ENCODE peak calls at places on chromosomes 16 and 17, in five cellular contexts. L is psoas muscle, E is mucosa of gallbladder, U is LHCN-M2, A is heart left ventricle. I is an unnamed sample.

GRCh38 chr17:75738218-75738802 is 17.1 kb downstream of the ITGB4 start:
- DNase-seq in A (no peak), E (no peak), U (peak; percentile 10), L (peak; percentile 44), I (no peak)

GRCh38 chr16:3148256-3149192 is 13.7 kb downstream of the ZNF213 start:
- DNase-seq in E (no peak), A (no peak), L (no peak), U (no peak), I (no peak)

GRCh38 chr16:87054154-87054553 is 263.0 kb downstream of the C16orf95 start:
- DNase-seq in A (no peak), L (no peak), U (no peak), E (no peak), I (no peak)

GRCh38 chr17:80948961-80949450 is 42.6 kb upstream of the CHMP6 start:
- DNase-seq in E (no peak), L (no peak), A (peak; percentile 43), U (no peak), I (no peak)

GRCh38 chr17:21394265-21394664 is 18.1 kb downstream of the KCNJ12 start:
- DNase-seq in L (no peak), A (no peak), E (no peak), U (peak; percentile 23), I (peak; percentile 20)

GRCh38 chr17:33099252-33099651 is 107.6 kb downstream of the SPACA3 start:
- DNase-seq in E (no peak), A (no peak), L (no peak), U (no peak), I (no peak)

GRCh38 chr16:46947900-46948547 is 25.4 kb downstream of the DNAJA2 start:
- DNase-seq in E (no peak), L (no peak), U (peak; percentile 27), A (no peak), I (peak; percentile 51)

GRCh38 chr16:4900036-4900435 is 36.9 kb downstream of the PPL start:
- DNase-seq in L (no peak), A (no peak), U (no peak), E (no peak), I (no peak)

GRCh38 chr17:33292184-33292980 is 713 bp downstream of the ASIC2 start:
- DNase-seq in L (peak; percentile 18), A (no peak), E (no peak), U (no peak), I (no peak)

GRCh38 chr16:5427571-5427970 is 330.0 kb upstream of the EEF2KMT start:
- DNase-seq in E (no peak), L (no peak), A (no peak), U (no peak), I (no peak)

GRCh38 chr17:78890111-78890897 is 12.7 kb downstream of the CEP295NL start:
- DNase-seq in A (peak; percentile 86), U (no peak), E (peak; percentile 58), L (peak; percentile 54), I (no peak)

GRCh38 chr16:2513405-2514332 is at the start of gene ATP6V0C:
- DNase-seq in L (peak; percentile 93), E (peak; percentile 94), A (peak; percentile 96), U (peak; percentile 76), I (peak; percentile 84)

GRCh38 chr17:30513346-30513745 is 36.1 kb downstream of the GOSR1 start:
- DNase-seq in U (peak; percentile 67), A (no peak), L (no peak), E (no peak), I (no peak)

GRCh38 chr17:17749025-17749772 is 67.9 kb downstream of the RAI1 start:
- DNase-seq in U (no peak), A (no peak), E (no peak), L (no peak), I (no peak)

GRCh38 chr16:89556750-89557149 is 3.7 kb upstream of the RPL13 start:
- DNase-seq in E (no peak), U (no peak), A (no peak), L (no peak), I (no peak)

GRCh38 chr16:676565-677297 is 1.3 kb downstream of the RHBDL1 start:
- DNase-seq in U (no peak), E (peak; percentile 56), A (no peak), L (no peak), I (no peak)

GRCh38 chr17:38926290-38927070 is 1.1 kb downstream of the LASP1NB start:
- DNase-seq in A (no peak), L (no peak), E (no peak), U (no peak), I (peak; percentile 31)

GRCh38 chr16:81275064-81275532 is 36.6 kb downstream of the BCO1 start:
- DNase-seq in E (no peak), L (no peak), A (no peak), U (no peak), I (no peak)

GRCh38 chr17:39699818-39700147 is at the start of gene ERBB2:
- DNase-seq in E (peak; percentile 82), U (peak; percentile 79), L (peak; percentile 70), A (peak; percentile 80), I (no peak)

GRCh38 chr17:44473367-44473766 is 29.8 kb downstream of the GPATCH8 start:
- DNase-seq in E (no peak), U (no peak), A (no peak), L (no peak), I (no peak)

GRCh38 chr16:58035356-58036170 is 10.0 kb downstream of the MMP15 start:
- DNase-seq in A (peak; percentile 60), U (no peak), E (no peak), L (no peak), I (no peak)

GRCh38 chr17:50161911-50162288 is 3.9 kb upstream of the SGCA start:
- DNase-seq in E (no peak), A (no peak), U (no peak), L (no peak), I (no peak)

GRCh38 chr17:35934760-35935159 is 4.2 kb upstream of the RDM1 start:
- DNase-seq in E (peak; percentile 16), U (no peak), A (no peak), L (no peak), I (peak; percentile 65)

GRCh38 chr16:75258807-75259141 is 7.3 kb upstream of the BCAR1 start:
- DNase-seq in E (no peak), L (no peak), A (no peak), U (no peak), I (no peak)

GRCh38 chr17:46974086-46974485 is 5.0 kb downstream of the RPRML start:
- DNase-seq in L (no peak), U (no peak), E (no peak), A (no peak), I (peak; percentile 37)

GRCh38 chr17:74833501-74834361 is 26.0 kb downstream of the GRIN2C start:
- DNase-seq in A (no peak), L (peak; percentile 43), E (peak; percentile 17), U (peak; percentile 58), I (peak; percentile 70)

GRCh38 chr17:74182041-74182783 is 21.3 kb upstream of the RPL38 start:
- DNase-seq in U (no peak), L (no peak), E (no peak), A (no peak), I (no peak)

GRCh38 chr17:72726936-72727335 is 365.6 kb downstream of the SLC39A11 start:
- DNase-seq in L (no peak), A (no peak), E (no peak), U (no peak), I (peak; percentile 69)

GRCh38 chr16:51888021-51888420 is 658.9 kb downstream of the TOX3 start:
- DNase-seq in E (no peak), A (no peak), U (no peak), L (no peak), I (peak; percentile 80)

I was measured in M059J.